ENCODE peak calls at places on chromosomes 1 and 21, in seven cellular contexts. K, G, V, D, M, X and J are unnamed samples.

GRCh38 chr1:41447995-41448770 is 36.3 kb downstream of the EDN2 start:
- DNase-seq in K (no peak), X (no peak), V (no peak), G (no peak), M (no peak), D (peak; percentile 29), J (no peak)

GRCh38 chr1:153259387-153259786 is at the start of gene LORICRIN:
- DNase-seq in M (no peak), D (no peak), K (no peak), V (no peak), X (no peak), G (no peak), J (no peak)

GRCh38 chr1:35660581-35661473 is 19.5 kb upstream of the PSMB2 start:
- DNase-seq in K (peak; percentile 70), X (peak; percentile 64), D (peak; percentile 21), G (no peak), M (no peak), V (peak; percentile 66), J (no peak)

GRCh38 chr1:227894831-227895451 is 52.8 kb downstream of the WNT9A start:
- DNase-seq in X (no peak), D (no peak), G (peak; percentile 15), M (peak; percentile 11), K (no peak), V (no peak), J (no peak)

GRCh38 chr1:91555074-91555730 is 54.6 kb downstream of the CDC7 start:
- DNase-seq in K (peak; percentile 58), G (no peak), V (peak; percentile 55), D (peak; percentile 37), M (no peak), X (peak; percentile 45), J (no peak)

GRCh38 chr21:45586289-45586858 is 44.1 kb upstream of the SLC19A1 start:
- DNase-seq in D (no peak), G (no peak), V (no peak), X (no peak), K (no peak), M (no peak), J (no peak)

GRCh38 chr1:201714542-201715276 is 114.2 kb upstream of the IPO9 start:
- DNase-seq in K (peak; percentile 99), M (no peak), G (peak; percentile 70), D (peak; percentile 98), V (peak; percentile 41), X (peak; percentile 100), J (peak; percentile 100)

GRCh38 chr1:202505356-202505755 is 156.9 kb downstream of the PPP1R12B start:
- DNase-seq in D (peak; percentile 66), X (peak; percentile 63), M (no peak), V (no peak), K (peak; percentile 91), G (no peak), J (peak; percentile 47)

GRCh38 chr1:42740756-42741580 is 932 bp upstream of the CLDN19 start:
- DNase-seq in V (peak; percentile 79), M (no peak), X (no peak), K (no peak), G (no peak), D (no peak), J (no peak)

GRCh38 chr1:186617860-186618780 is 62.1 kb downstream of the PTGS2 start:
- DNase-seq in K (peak; percentile 83), M (peak; percentile 46), D (peak; percentile 65), X (peak; percentile 92), G (peak; percentile 30), V (no peak), J (peak; percentile 67)

GRCh38 chr1:53145942-53146708 is 3.7 kb upstream of the SLC1A7 start:
- DNase-seq in V (no peak), X (peak; percentile 99), M (no peak), D (peak; percentile 97), G (peak; percentile 87), K (peak; percentile 100), J (peak; percentile 97)

GRCh38 chr1:61208172-61208571 is 125.8 kb downstream of the NFIA start:
- DNase-seq in G (no peak), K (no peak), X (no peak), D (no peak), V (no peak), M (no peak), J (no peak)

GRCh38 chr1:26541431-26541815 is 11.9 kb downstream of the RPS6KA1 start:
- DNase-seq in D (no peak), K (no peak), M (no peak), X (no peak), V (no peak), G (no peak), J (no peak)

GRCh38 chr1:26542781-26543443 is 13.4 kb downstream of the RPS6KA1 start:
- DNase-seq in V (no peak), X (no peak), D (no peak), G (no peak), M (no peak), K (no peak), J (no peak)

GRCh38 chr1:26544156-26544555 is 14.6 kb downstream of the RPS6KA1 start:
- DNase-seq in G (no peak), V (no peak), X (no peak), K (no peak), D (no peak), M (no peak), J (no peak)

GRCh38 chr1:26541816-26542711 is 12.5 kb downstream of the RPS6KA1 start:
- DNase-seq in V (peak; percentile 97), X (peak; percentile 81), D (peak; percentile 96), M (peak; percentile 84), G (peak; percentile 65), K (peak; percentile 71), J (peak; percentile 56)

GRCh38 chr1:26543444-26543835 is 13.9 kb downstream of the RPS6KA1 start:
- DNase-seq in D (no peak), M (no peak), V (no peak), G (no peak), X (no peak), K (no peak), J (no peak)
- H3K4me3 ChIP-seq in D (no peak overlapping the region), M (no peak overlapping the region), V (no peak overlapping the region), G (no peak overlapping the region), X (no peak overlapping the region), K (no peak overlapping the region), J (no peak overlapping the region)

DNA sequence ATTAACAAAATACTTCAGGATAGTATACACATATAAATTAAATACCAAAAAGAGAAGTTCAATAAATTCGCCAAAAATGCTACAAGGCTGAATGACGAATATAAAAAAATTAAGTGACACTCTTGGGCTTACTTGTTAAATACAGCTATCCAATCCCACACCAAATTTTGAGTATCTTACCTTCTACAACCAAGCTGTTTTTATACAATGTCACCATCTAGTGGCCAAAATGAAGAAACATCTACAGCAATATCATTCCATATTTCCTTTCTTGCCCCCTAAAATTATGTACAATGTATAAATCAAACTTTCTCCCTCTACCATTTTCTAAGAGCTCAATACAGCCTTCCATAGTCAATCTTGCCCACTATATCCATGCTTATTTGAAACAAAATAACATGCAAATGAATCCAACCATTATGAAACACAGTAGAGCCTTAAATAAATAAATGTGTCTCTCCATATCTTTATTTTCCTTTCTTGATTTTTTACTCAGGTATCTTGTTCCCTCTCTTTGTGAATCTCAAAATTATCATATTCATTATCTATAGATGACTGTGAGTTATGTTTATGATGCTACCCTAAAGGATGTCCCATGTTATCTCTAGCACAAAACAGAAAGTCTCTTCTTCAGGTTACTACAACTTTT is 86.3 kb downstream of the ACBD6 start:
- DNase-seq in K (peak; percentile 64), D (peak; percentile 60), M (no peak), X (peak; percentile 58), V (peak; percentile 42), G (no peak), J (no peak)
- H3K4me3 ChIP-seq in K (no peak overlapping the region), D (no peak overlapping the region), M (no peak overlapping the region), X (no peak overlapping the region), V (no peak overlapping the region), G (no peak overlapping the region), J (no peak overlapping the region)

GRCh38 chr1:15837931-15838330 is 9.6 kb upstream of the SPEN start:
- DNase-seq in V (no peak), D (no peak), M (no peak), G (no peak), X (no peak), K (no peak), J (no peak)
- H3K4me3 ChIP-seq in V (no peak overlapping the region), D (no peak overlapping the region), M (no peak overlapping the region), G (no peak overlapping the region), X (no peak overlapping the region), K (no peak overlapping the region), J (no peak overlapping the region)

DNA sequence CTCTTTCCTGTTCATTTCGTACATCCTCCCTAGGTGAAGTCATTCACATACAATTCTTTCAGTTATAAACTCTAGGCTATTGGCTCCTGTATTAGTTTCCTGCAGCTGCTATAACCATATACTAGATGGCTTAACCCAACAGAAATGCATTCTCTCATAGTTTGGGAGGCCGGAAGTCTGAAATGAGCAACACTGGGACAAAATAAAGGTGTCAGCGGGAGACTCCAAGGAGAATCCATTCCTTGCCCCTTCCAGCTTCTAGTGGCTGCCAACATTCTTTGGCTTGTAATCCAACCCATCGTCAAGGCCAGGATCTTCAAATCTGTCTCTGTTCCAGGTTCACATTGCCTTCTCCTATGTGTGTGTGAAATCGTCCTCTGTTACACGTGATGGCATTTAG is 71.3 kb downstream of the TOR3A start:
- DNase-seq in V (no peak), M (no peak), X (peak; percentile 58), K (peak; percentile 61), D (no peak), G (no peak), J (no peak)
- H3K4me3 ChIP-seq in V (no peak overlapping the region), M (no peak overlapping the region), X (no peak overlapping the region), K (no peak overlapping the region), D (no peak overlapping the region), G (no peak overlapping the region), J (no peak overlapping the region)

GRCh38 chr21:26945916-26946315 is 21.0 kb downstream of the ADAMTS5 start:
- DNase-seq in G (no peak), V (no peak), D (no peak), K (peak; percentile 38), M (no peak), X (peak; percentile 65), J (no peak)
- H3K4me3 ChIP-seq in G (peak overlapping the region; percentile 3), V (no peak overlapping the region), D (no peak overlapping the region), K (no peak overlapping the region), M (no peak overlapping the region), X (no peak overlapping the region), J (no peak overlapping the region)

DNA sequence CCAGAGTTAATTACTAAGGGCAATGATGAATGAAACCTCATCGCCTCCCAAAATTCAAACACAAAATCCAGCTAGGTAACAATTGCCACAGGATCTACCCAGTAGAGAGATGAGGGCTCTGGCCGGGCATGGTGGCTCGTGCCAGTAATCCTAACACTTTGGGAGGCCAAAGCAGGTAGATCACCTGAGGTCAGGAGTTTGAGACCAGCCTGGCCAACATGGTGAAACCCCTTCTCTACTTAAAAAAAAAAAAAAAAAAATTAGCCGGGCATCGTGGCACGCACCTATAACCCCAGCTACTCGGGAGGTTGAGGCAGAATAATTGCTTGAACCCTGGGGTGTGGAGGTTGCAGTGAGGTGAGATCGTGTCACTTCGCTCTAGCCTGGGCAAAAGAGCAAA is 15.8 kb downstream of the CD2 start:
- DNase-seq in D (no peak), V (no peak), K (no peak), X (no peak), G (no peak), M (no peak), J (no peak)
- H3K4me3 ChIP-seq in D (no peak overlapping the region), V (no peak overlapping the region), K (no peak overlapping the region), X (no peak overlapping the region), G (no peak overlapping the region), M (peak overlapping the region; percentile 24), J (no peak overlapping the region)

GRCh38 chr1:89199515-89199914 is 773 bp upstream of the GBP4 start:
- DNase-seq in K (no peak), X (no peak), V (no peak), D (no peak), G (no peak), M (no peak), J (no peak)
- H3K4me3 ChIP-seq in K (no peak overlapping the region), X (no peak overlapping the region), V (no peak overlapping the region), D (no peak overlapping the region), G (peak overlapping the region; percentile 48), M (peak overlapping the region; percentile 92), J (no peak overlapping the region)